ENCODE peak calls at places on chromosomes 1 and 21, in eight cellular contexts. A is occipital lobe, C is GM23338, M is nephron progenitor cell, O is GM23248, I is germinal center, Q is body of pancreas, L is SW 1271. T is an unnamed sample.
A peak's percentile ranks its signal among the peaks of the same experiment; 100 is the strongest.

GRCh38 chr1:173661271-173661670 is 8.4 kb downstream of the ANKRD45 start:
- DNase-seq in A (no peak), C (no peak), M (no peak), O (no peak), I (no peak), Q (no peak), L (no peak), T (no peak)

GRCh38 chr1:59485949-59486348 is 189.1 kb downstream of the FGGY start:
- DNase-seq in A (no peak), C (no peak), M (no peak), O (no peak), I (no peak), Q (peak; percentile 41), L (no peak), T (no peak)

GRCh38 chr1:103941086-103941485 is 191.4 kb downstream of the AMY1C start:
- DNase-seq in A (no peak), C (no peak), M (no peak), O (no peak), I (no peak), Q (no peak), L (no peak), T (no peak)

GRCh38 chr1:205589618-205590456 is 42.0 kb downstream of the ELK4 start:
- DNase-seq in A (no peak), C (no peak), M (no peak), O (no peak), I (no peak), Q (no peak), L (no peak), T (no peak)

GRCh38 chr1:14761754-14762153 is 163.3 kb downstream of the KAZN start:
- DNase-seq in A (no peak), C (no peak), M (no peak), O (no peak), I (no peak), Q (no peak), L (no peak), T (no peak)

GRCh38 chr21:15774590-15774989 is 44.8 kb downstream of the USP25 start:
- DNase-seq in A (no peak), C (no peak), M (no peak), O (peak; percentile 82), I (no peak), Q (no peak), L (no peak), T (no peak)

GRCh38 chr1:169712309-169712631 is 850 bp upstream of the SELL start:
- DNase-seq in A (no peak), C (no peak), M (no peak), O (no peak), I (no peak), Q (no peak), L (no peak), T (no peak)

GRCh38 chr1:184866991-184867788 is 107.1 kb downstream of the NIBAN1 start:
- DNase-seq in A (no peak), C (no peak), M (no peak), O (peak; percentile 90), I (no peak), Q (no peak), L (no peak), T (no peak)

GRCh38 chr1:156726549-156727226 is 1.6 kb upstream of the METTL25B start:
- DNase-seq in A (no peak), C (peak; percentile 88), M (peak; percentile 56), O (peak; percentile 87), I (peak; percentile 68), Q (peak; percentile 61), L (peak; percentile 18), T (peak; percentile 74)

GRCh38 chr1:82091729-82092128 is 291.0 kb downstream of the ADGRL2 start:
- DNase-seq in A (no peak), C (peak; percentile 23), M (no peak), O (peak; percentile 1), I (no peak), Q (no peak), L (no peak), T (no peak)

GRCh38 chr1:230067441-230067870 is 418 bp downstream of the GALNT2 start:
- DNase-seq in A (peak; percentile 37), C (peak; percentile 59), M (no peak), O (peak; percentile 74), I (peak; percentile 42), Q (peak; percentile 50), L (no peak), T (peak; percentile 76)

GRCh38 chr1:97247196-97247595 is 525.6 kb downstream of the PTBP2 start:
- DNase-seq in A (no peak), C (no peak), M (no peak), O (peak; percentile 53), I (no peak), Q (no peak), L (no peak), T (no peak)

GRCh38 chr1:112515311-112516009 is 6.7 kb downstream of the WNT2B start:
- DNase-seq in A (no peak), C (peak; percentile 61), M (peak; percentile 58), O (peak; percentile 69), I (no peak), Q (no peak), L (no peak), T (peak; percentile 74)

GRCh38 chr1:42904437-42904836 is 54.2 kb downstream of the SLC2A1 start:
- DNase-seq in A (no peak), C (peak; percentile 27), M (no peak), O (no peak), I (no peak), Q (no peak), L (no peak), T (peak; percentile 43)

GRCh38 chr1:32291145-32291707 is 657 bp upstream of the HDAC1 start:
- DNase-seq in A (no peak), C (no peak), M (no peak), O (peak; percentile 72), I (no peak), Q (no peak), L (no peak), T (no peak)

GRCh38 chr1:85137660-85138059 is 63.2 kb downstream of the SYDE2 start:
- DNase-seq in A (no peak), C (no peak), M (no peak), O (peak; percentile 35), I (no peak), Q (peak; percentile 97), L (no peak), T (peak; percentile 85)

GRCh38 chr1:64894438-64895196 is 71.7 kb downstream of the JAK1 start:
- DNase-seq in A (no peak), C (no peak), M (no peak), O (no peak), I (no peak), Q (no peak), L (no peak), T (no peak)

GRCh38 chr1:38094711-38095336 is 48.2 kb upstream of the POU3F1 start:
- DNase-seq in A (no peak), C (no peak), M (no peak), O (no peak), I (no peak), Q (no peak), L (no peak), T (no peak)

GRCh38 chr21:45504516-45505415 is 37.5 kb downstream of the SLC19A1 start:
- DNase-seq in A (no peak), C (no peak), M (peak; percentile 1), O (no peak), I (no peak), Q (no peak), L (no peak), T (no peak)

GRCh38 chr1:182670032-182670431 is 14.4 kb downstream of the RGS8 start:
- DNase-seq in A (no peak), C (no peak), M (no peak), O (no peak), I (no peak), Q (no peak), L (no peak), T (no peak)

GRCh38 chr1:18606443-18607288 is 24.0 kb upstream of the PAX7 start:
- DNase-seq in A (no peak), C (no peak), M (no peak), O (no peak), I (no peak), Q (no peak), L (no peak), T (peak; percentile 84)

GRCh38 chr1:231702804-231703203 is 76.2 kb downstream of the DISC1 start:
- DNase-seq in A (no peak), C (no peak), M (no peak), O (peak; percentile 30), I (no peak), Q (no peak), L (no peak), T (no peak)

GRCh38 chr1:74650561-74650960 is 23.0 kb downstream of the ERICH3 start:
- DNase-seq in A (no peak), C (no peak), M (no peak), O (peak; percentile 16), I (no peak), Q (no peak), L (no peak), T (no peak)

GRCh38 chr1:105138445-105138821 is 1388.7 kb downstream of the AMY1C start:
- DNase-seq in A (no peak), C (no peak), M (no peak), O (peak; percentile 1), I (no peak), Q (peak; percentile 22), L (no peak), T (no peak)

GRCh38 chr1:25651824-25652741 is 35.5 kb downstream of the MAN1C1 start:
- DNase-seq in A (no peak), C (no peak), M (no peak), O (no peak), I (no peak), Q (no peak), L (no peak), T (no peak)

GRCh38 chr1:50936321-50936720 is 23.7 kb downstream of the FAF1 start:
- DNase-seq in A (no peak), C (no peak), M (no peak), O (no peak), I (no peak), Q (no peak), L (no peak), T (no peak)

GRCh38 chr1:51954783-51955182 is 35.7 kb downstream of the RAB3B start:
- DNase-seq in A (no peak), C (no peak), M (no peak), O (no peak), I (no peak), Q (no peak), L (no peak), T (no peak)

GRCh38 chr1:41483960-41484844 is at the start of gene EDN2:
- DNase-seq in A (no peak), C (peak; percentile 62), M (no peak), O (peak; percentile 17), I (peak; percentile 23), Q (peak; percentile 94), L (no peak), T (peak; percentile 79)

GRCh38 chr1:190328871-190329270 is 148.8 kb downstream of the BRINP3 start:
- DNase-seq in A (no peak), C (no peak), M (no peak), O (no peak), I (no peak), Q (no peak), L (no peak), T (no peak)

GRCh38 chr1:53586765-53587164 is 127.6 kb downstream of the DMRTB1 start:
- DNase-seq in A (no peak), C (no peak), M (no peak), O (no peak), I (no peak), Q (no peak), L (no peak), T (no peak)

GRCh38 chr1:245512181-245512888 is 357.6 kb downstream of the KIF26B start:
- DNase-seq in A (no peak), C (no peak), M (no peak), O (peak; percentile 33), I (no peak), Q (no peak), L (no peak), T (peak; percentile 60)

GRCh38 chr1:194227157-194227556 is 1040.7 kb upstream of the B3GALT2 start:
- DNase-seq in A (no peak), C (no peak), M (no peak), O (no peak), I (no peak), Q (no peak), L (no peak), T (no peak)

GRCh38 chr1:68623700-68624099 is 126.8 kb upstream of the DEPDC1 start:
- DNase-seq in A (no peak), C (no peak), M (no peak), O (no peak), I (no peak), Q (peak; percentile 51), L (no peak), T (no peak)

GRCh38 chr1:151635479-151636072 is 23.7 kb downstream of the SNX27 start:
- DNase-seq in A (no peak), C (peak; percentile 16), M (no peak), O (no peak), I (no peak), Q (no peak), L (no peak), T (no peak)